ENCODE peak calls at places on chromosome 5, in seven cellular contexts. B is heart left ventricle; C is natural killer cell treated with Interleukin-12 subunit alpha and Interleukin-12 subunit beta and Interleukin-15 and Interleukin-18, amount 100 ng/mL, for 72 hours; K is RWPE1; Q is NCI-H510A; G is A172; M is NCI-H2081. H is an unnamed sample.

GRCh38 chr5:171484460-171484899 is 65.0 kb downstream of the FGF18 start:
- DNase-seq in M (no peak), B (no peak), G (no peak), C (no peak), K (peak), Q (no peak), H (peak)

GRCh38 chr5:172334641-172335040 is 51.1 kb upstream of the UBTD2 start:
- DNase-seq in K (no peak), B (no peak), Q (no peak), M (no peak), G (no peak), C (no peak), H (no peak)

GRCh38 chr5:157271740-157272271 is 5.9 kb downstream of the CYFIP2 start:
- DNase-seq in K (no peak), Q (no peak), G (no peak), B (no peak), C (peak), M (no peak), H (peak)

GRCh38 chr5:141855265-141856029 is 22.8 kb downstream of the PCDH1 start:
- DNase-seq in C (no peak), B (no peak), Q (peak), M (peak), G (no peak), K (no peak), H (peak)

GRCh38 chr5:65721775-65722574 is at the start of the genes NLN and SGTB:
- DNase-seq in B (peak), Q (peak), C (peak), K (peak), G (peak), M (peak), H (peak)

GRCh38 chr5:77774981-77775772 is 962 bp downstream of the TBCA start:
- DNase-seq in M (no peak), Q (no peak), B (no peak), G (no peak), K (peak), C (no peak), H (no peak)

GRCh38 chr5:119578937-119579336 is 50.4 kb upstream of the FAM170A start:
- DNase-seq in C (no peak), M (peak), K (peak), Q (no peak), G (peak), B (no peak), H (no peak)

GRCh38 chr5:134525687-134526482 is 415 bp downstream of the JADE2 start:
- DNase-seq in Q (peak), C (peak), M (peak), B (peak), K (peak), G (peak), H (peak)

GRCh38 chr5:109199294-109199693 is 210.5 kb downstream of the PJA2 start:
- DNase-seq in B (no peak), C (no peak), G (no peak), M (no peak), K (no peak), Q (no peak), H (no peak)

GRCh38 chr5:68215888-68216736 is 556 bp downstream of the PIK3R1 start:
- DNase-seq in B (peak), Q (peak), G (no peak), C (peak), K (peak), M (peak), H (peak)

GRCh38 chr5:103744159-103744558 is 181.6 kb upstream of the NUDT12 start:
- DNase-seq in Q (no peak), C (no peak), K (no peak), B (no peak), M (peak), G (peak), H (no peak)

GRCh38 chr5:92838253-92838652 is 742.8 kb downstream of the NR2F1-AS1 start:
- DNase-seq in M (peak), B (no peak), Q (no peak), K (peak), C (no peak), G (no peak), H (no peak)

GRCh38 chr5:1103505-1104326 is 8.1 kb downstream of the SLC12A7 start:
- DNase-seq in G (no peak), Q (no peak), K (no peak), C (no peak), B (peak), M (no peak), H (peak)

GRCh38 chr5:174319551-174319950 is 274.0 kb downstream of the NSG2 start:
- DNase-seq in K (no peak), B (no peak), C (no peak), M (no peak), Q (no peak), G (no peak), H (no peak)

H was measured in left ventricle myocardium superior.